ENCODE peak calls at places on chromosomes 11 and 22, in five cellular contexts. One of them, this sample, is unnamed.

GRCh38 chr11:61699737-61700160 is 19.6 kb downstream of the DAGLA start:
- DNase-seq in progenitor cell of endocrine pancreas: no peak
- DNase-seq in tibial artery: no peak
- DNase-seq in CD4-positive, alpha-beta T cell: no peak
- DNase-seq in AG10803: no peak
- DNase-seq in this sample: no peak

GRCh38 chr11:119338946-119339580 is 1.6 kb downstream of the C1QTNF5 start:
- DNase-seq in tibial artery: no peak
- DNase-seq in CD4-positive, alpha-beta T cell: no peak
- DNase-seq in AG10803: no peak
- DNase-seq in progenitor cell of endocrine pancreas: no peak
- DNase-seq in this sample: no peak

GRCh38 chr11:70424765-70425164 is 26.4 kb downstream of the CTTN start:
- DNase-seq in progenitor cell of endocrine pancreas: no peak
- DNase-seq in AG10803: no peak
- DNase-seq in CD4-positive, alpha-beta T cell: no peak
- DNase-seq in tibial artery: no peak
- DNase-seq in this sample: no peak

GRCh38 chr11:112958670-112959069 is 2.5 kb upstream of the NCAM1 start:
- DNase-seq in progenitor cell of endocrine pancreas: no peak
- DNase-seq in CD4-positive, alpha-beta T cell: no peak
- DNase-seq in tibial artery: no peak
- DNase-seq in AG10803: peak
- DNase-seq in this sample: no peak

GRCh38 chr22:49997221-49997599 is 15.4 kb downstream of the IL17REL start:
- DNase-seq in CD4-positive, alpha-beta T cell: no peak
- DNase-seq in AG10803: no peak
- DNase-seq in progenitor cell of endocrine pancreas: peak
- DNase-seq in tibial artery: peak
- DNase-seq in this sample: no peak

GRCh38 chr11:117743121-117743815 is 53.7 kb downstream of the DSCAML1 start:
- DNase-seq in CD4-positive, alpha-beta T cell: no peak
- DNase-seq in tibial artery: no peak
- DNase-seq in AG10803: no peak
- DNase-seq in progenitor cell of endocrine pancreas: no peak
- DNase-seq in this sample: no peak

GRCh38 chr11:62854825-62855570 is 15.6 kb upstream of the WDR74 start:
- DNase-seq in progenitor cell of endocrine pancreas: no peak
- DNase-seq in CD4-positive, alpha-beta T cell: no peak
- DNase-seq in AG10803: no peak
- DNase-seq in tibial artery: no peak
- DNase-seq in this sample: no peak

GRCh38 chr11:109184376-109184775 is 237.6 kb upstream of the C11orf87 start:
- DNase-seq in progenitor cell of endocrine pancreas: no peak
- DNase-seq in CD4-positive, alpha-beta T cell: no peak
- DNase-seq in tibial artery: no peak
- DNase-seq in AG10803: no peak
- DNase-seq in this sample: no peak

GRCh38 chr11:62269654-62270278 is at the start of gene SCGB2A2:
- DNase-seq in CD4-positive, alpha-beta T cell: no peak
- DNase-seq in AG10803: no peak
- DNase-seq in progenitor cell of endocrine pancreas: no peak
- DNase-seq in tibial artery: no peak
- DNase-seq in this sample: no peak

GRCh38 chr11:97743205-97743742 is 1277.5 kb upstream of the CNTN5 start:
- DNase-seq in progenitor cell of endocrine pancreas: no peak
- DNase-seq in AG10803: no peak
- DNase-seq in tibial artery: no peak
- DNase-seq in CD4-positive, alpha-beta T cell: no peak
- DNase-seq in this sample: no peak

GRCh38 chr11:105741488-105742020 is 131.7 kb downstream of the GRIA4 start:
- DNase-seq in progenitor cell of endocrine pancreas: no peak
- DNase-seq in tibial artery: no peak
- DNase-seq in AG10803: no peak
- DNase-seq in CD4-positive, alpha-beta T cell: no peak
- DNase-seq in this sample: no peak

GRCh38 chr11:118975771-118976709 is 4.5 kb downstream of the FOXR1 start:
- DNase-seq in progenitor cell of endocrine pancreas: no peak
- DNase-seq in tibial artery: no peak
- DNase-seq in CD4-positive, alpha-beta T cell: no peak
- DNase-seq in AG10803: peak
- DNase-seq in this sample: no peak

GRCh38 chr11:128625766-128626165 is 38.4 kb upstream of the ETS1 start:
- DNase-seq in AG10803: no peak
- DNase-seq in progenitor cell of endocrine pancreas: no peak
- DNase-seq in CD4-positive, alpha-beta T cell: no peak
- DNase-seq in tibial artery: no peak
- DNase-seq in this sample: no peak

GRCh38 chr11:115930886-115931537 is 426.8 kb upstream of the CADM1 start:
- DNase-seq in progenitor cell of endocrine pancreas: no peak
- DNase-seq in CD4-positive, alpha-beta T cell: no peak
- DNase-seq in tibial artery: no peak
- DNase-seq in AG10803: no peak
- DNase-seq in this sample: no peak

GRCh38 chr11:92284558-92284957 is 59.9 kb downstream of the FAT3 start:
- DNase-seq in progenitor cell of endocrine pancreas: no peak
- DNase-seq in tibial artery: no peak
- DNase-seq in CD4-positive, alpha-beta T cell: no peak
- DNase-seq in AG10803: no peak
- DNase-seq in this sample: no peak

GRCh38 chr11:369336-370018 is at the start of gene B4GALNT4:
- DNase-seq in CD4-positive, alpha-beta T cell: peak
- DNase-seq in progenitor cell of endocrine pancreas: no peak
- DNase-seq in tibial artery: no peak
- DNase-seq in AG10803: no peak
- DNase-seq in this sample: no peak

GRCh38 chr11:12689029-12689755 is 15.0 kb downstream of the TEAD1 start:
- DNase-seq in progenitor cell of endocrine pancreas: no peak
- DNase-seq in tibial artery: no peak
- DNase-seq in CD4-positive, alpha-beta T cell: no peak
- DNase-seq in AG10803: no peak
- DNase-seq in this sample: no peak

GRCh38 chr22:49027122-49027670 is 800.5 kb downstream of the BRD1 start:
- DNase-seq in AG10803: no peak
- DNase-seq in progenitor cell of endocrine pancreas: no peak
- DNase-seq in CD4-positive, alpha-beta T cell: no peak
- DNase-seq in tibial artery: no peak
- DNase-seq in this sample: no peak

GRCh38 chr11:13207665-13208594 is 69.7 kb upstream of the BMAL1 start:
- DNase-seq in CD4-positive, alpha-beta T cell: no peak
- DNase-seq in progenitor cell of endocrine pancreas: no peak
- DNase-seq in tibial artery: peak
- DNase-seq in AG10803: peak
- DNase-seq in this sample: no peak

GRCh38 chr11:108588287-108588686 is 5.3 kb downstream of the EXPH5 start:
- DNase-seq in AG10803: no peak
- DNase-seq in CD4-positive, alpha-beta T cell: no peak
- DNase-seq in tibial artery: no peak
- DNase-seq in progenitor cell of endocrine pancreas: no peak
- DNase-seq in this sample: no peak

GRCh38 chr22:30422481-30423295 is 2.9 kb upstream of the MTFP1 start:
- DNase-seq in progenitor cell of endocrine pancreas: no peak
- DNase-seq in tibial artery: peak
- DNase-seq in AG10803: peak
- DNase-seq in CD4-positive, alpha-beta T cell: no peak
- DNase-seq in this sample: no peak

GRCh38 chr11:35305670-35306382 is 113.5 kb downstream of the SLC1A2 start:
- DNase-seq in AG10803: peak
- DNase-seq in CD4-positive, alpha-beta T cell: peak
- DNase-seq in progenitor cell of endocrine pancreas: no peak
- DNase-seq in tibial artery: no peak
- DNase-seq in this sample: no peak

GRCh38 chr11:356610-357009 is 12.7 kb upstream of the B4GALNT4 start:
- DNase-seq in CD4-positive, alpha-beta T cell: no peak
- DNase-seq in tibial artery: no peak
- DNase-seq in AG10803: no peak
- DNase-seq in progenitor cell of endocrine pancreas: no peak
- DNase-seq in this sample: no peak

GRCh38 chr11:2459016-2459725 is 14.4 kb downstream of the KCNQ1 start:
- DNase-seq in AG10803: no peak
- DNase-seq in tibial artery: no peak
- DNase-seq in CD4-positive, alpha-beta T cell: no peak
- DNase-seq in progenitor cell of endocrine pancreas: no peak
- DNase-seq in this sample: no peak

GRCh38 chr22:19149047-19149883 is 827 bp downstream of the GSC2 start:
- DNase-seq in AG10803: no peak
- DNase-seq in CD4-positive, alpha-beta T cell: peak
- DNase-seq in progenitor cell of endocrine pancreas: no peak
- DNase-seq in tibial artery: no peak
- DNase-seq in this sample: no peak

GRCh38 chr22:19889951-19890350 is 35.3 kb upstream of the GNB1L start:
- DNase-seq in AG10803: no peak
- DNase-seq in progenitor cell of endocrine pancreas: no peak
- DNase-seq in CD4-positive, alpha-beta T cell: peak
- DNase-seq in tibial artery: no peak
- DNase-seq in this sample: no peak

GRCh38 chr11:13942908-13943505 is 19.5 kb upstream of the SPON1 start:
- DNase-seq in tibial artery: no peak
- DNase-seq in CD4-positive, alpha-beta T cell: no peak
- DNase-seq in progenitor cell of endocrine pancreas: no peak
- DNase-seq in AG10803: peak
- DNase-seq in this sample: no peak

GRCh38 chr11:42170601-42171000 is 711.1 kb upstream of the LRRC4C start:
- DNase-seq in progenitor cell of endocrine pancreas: no peak
- DNase-seq in CD4-positive, alpha-beta T cell: no peak
- DNase-seq in AG10803: peak
- DNase-seq in tibial artery: no peak
- DNase-seq in this sample: no peak

GRCh38 chr11:93728792-93729128 is 12.5 kb downstream of the TAF1D start:
- DNase-seq in progenitor cell of endocrine pancreas: no peak
- DNase-seq in CD4-positive, alpha-beta T cell: no peak
- DNase-seq in AG10803: no peak
- DNase-seq in tibial artery: no peak
- DNase-seq in this sample: no peak

GRCh38 chr11:95711162-95711944 is 78.2 kb downstream of the FAM76B start:
- DNase-seq in AG10803: peak
- DNase-seq in CD4-positive, alpha-beta T cell: no peak
- DNase-seq in progenitor cell of endocrine pancreas: no peak
- DNase-seq in tibial artery: no peak
- DNase-seq in this sample: no peak

GRCh38 chr11:88175004-88175706 is at the start of gene RAB38:
- DNase-seq in progenitor cell of endocrine pancreas: peak
- DNase-seq in tibial artery: peak
- DNase-seq in AG10803: no peak
- DNase-seq in CD4-positive, alpha-beta T cell: no peak
- DNase-seq in this sample: no peak

GRCh38 chr11:57255618-57256017 is 18.6 kb upstream of the APLNR start:
- DNase-seq in AG10803: no peak
- DNase-seq in progenitor cell of endocrine pancreas: no peak
- DNase-seq in tibial artery: no peak
- DNase-seq in CD4-positive, alpha-beta T cell: no peak
- DNase-seq in this sample: no peak

GRCh38 chr11:67310246-67311050 is 7.1 kb downstream of the SSH3 start:
- DNase-seq in AG10803: no peak
- DNase-seq in CD4-positive, alpha-beta T cell: no peak
- DNase-seq in tibial artery: no peak
- DNase-seq in progenitor cell of endocrine pancreas: no peak
- DNase-seq in this sample: no peak

GRCh38 chr11:62713343-62713742 is 5.9 kb downstream of the GNG3 start:
- DNase-seq in CD4-positive, alpha-beta T cell: no peak
- DNase-seq in progenitor cell of endocrine pancreas: no peak
- DNase-seq in tibial artery: no peak
- DNase-seq in AG10803: no peak
- DNase-seq in this sample: no peak

GRCh38 chr22:37607010-37607911 is 1.4 kb upstream of the GGA1 start:
- DNase-seq in CD4-positive, alpha-beta T cell: peak
- DNase-seq in AG10803: peak
- DNase-seq in tibial artery: peak
- DNase-seq in progenitor cell of endocrine pancreas: peak
- DNase-seq in this sample: peak

GRCh38 chr11:129842138-129842537 is 26.5 kb downstream of the TMEM45B start:
- DNase-seq in tibial artery: no peak
- DNase-seq in progenitor cell of endocrine pancreas: no peak
- DNase-seq in CD4-positive, alpha-beta T cell: no peak
- DNase-seq in AG10803: no peak
- DNase-seq in this sample: no peak

DNA sequence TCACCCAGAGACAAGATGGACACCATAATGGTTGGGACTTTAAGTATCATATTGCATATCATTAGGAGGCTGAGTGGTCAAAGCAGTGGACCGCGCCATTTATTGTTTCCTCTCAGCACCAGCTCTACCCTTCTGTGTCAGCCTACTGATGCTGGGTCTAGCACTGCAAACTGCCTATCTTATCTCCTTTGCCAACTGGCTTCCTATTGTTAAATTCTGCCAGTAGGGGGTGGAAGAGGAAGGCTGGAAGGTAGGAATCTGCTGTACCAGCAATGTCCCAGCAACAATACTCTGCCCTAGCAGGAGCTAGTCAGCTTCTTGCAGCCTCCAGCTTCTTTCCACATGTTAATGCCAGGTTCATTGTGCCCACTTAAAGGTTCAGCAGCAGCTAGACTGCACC is 367.1 kb upstream of the PDGFD start:
- DNase-seq in progenitor cell of endocrine pancreas: no peak
- DNase-seq in tibial artery: no peak
- DNase-seq in CD4-positive, alpha-beta T cell: no peak
- DNase-seq in AG10803: no peak
- DNase-seq in this sample: no peak
- TF ChIP-seq CTCF in progenitor cell of endocrine pancreas: no peak
- TF ChIP-seq CTCF in tibial artery: no peak
- TF ChIP-seq CTCF in CD4-positive, alpha-beta T cell: peak
- TF ChIP-seq CTCF in AG10803: no peak
- TF ChIP-seq CTCF in this sample: no peak

GRCh38 chr11:101083334-101083733 is 46.3 kb downstream of the PGR start:
- DNase-seq in CD4-positive, alpha-beta T cell: no peak
- DNase-seq in AG10803: no peak
- DNase-seq in tibial artery: no peak
- DNase-seq in progenitor cell of endocrine pancreas: no peak
- DNase-seq in this sample: no peak
- TF ChIP-seq CTCF in CD4-positive, alpha-beta T cell: no peak
- TF ChIP-seq CTCF in AG10803: no peak
- TF ChIP-seq CTCF in tibial artery: no peak
- TF ChIP-seq CTCF in progenitor cell of endocrine pancreas: no peak
- TF ChIP-seq CTCF in this sample: no peak

GRCh38 chr22:39927544-39927943 is 26.7 kb downstream of the GRAP2 start:
- DNase-seq in AG10803: no peak
- DNase-seq in tibial artery: no peak
- DNase-seq in progenitor cell of endocrine pancreas: no peak
- DNase-seq in CD4-positive, alpha-beta T cell: no peak
- DNase-seq in this sample: no peak
- TF ChIP-seq CTCF in AG10803: no peak
- TF ChIP-seq CTCF in tibial artery: no peak
- TF ChIP-seq CTCF in progenitor cell of endocrine pancreas: peak
- TF ChIP-seq CTCF in CD4-positive, alpha-beta T cell: no peak
- TF ChIP-seq CTCF in this sample: no peak

DNA sequence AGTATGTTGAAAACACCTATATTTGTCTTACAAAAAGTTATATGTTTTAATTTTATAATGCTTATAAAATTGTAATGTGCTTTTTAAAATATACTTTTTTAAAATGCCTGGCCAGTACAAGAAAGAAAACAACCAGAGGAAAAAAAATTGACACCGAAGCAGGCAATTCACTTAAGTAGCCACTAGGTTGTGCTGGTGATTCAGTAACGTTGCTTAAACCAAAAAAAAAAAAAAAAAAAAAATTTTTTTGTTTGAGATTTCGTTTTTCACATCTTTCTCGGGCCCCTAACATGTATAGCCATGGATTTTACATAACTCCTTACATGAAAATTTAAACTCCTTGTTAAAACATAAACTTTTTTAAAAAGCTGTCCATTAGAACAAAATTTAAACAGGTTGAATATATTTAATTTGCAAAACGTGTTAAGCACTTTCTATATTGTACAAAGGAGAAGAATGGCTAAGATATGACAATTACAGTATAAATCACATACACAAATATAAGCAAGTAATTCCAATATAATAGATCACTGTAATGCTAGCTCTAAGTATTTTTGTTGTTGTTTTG is 9.2 kb downstream of the OR8B4 start:
- DNase-seq in progenitor cell of endocrine pancreas: no peak
- DNase-seq in CD4-positive, alpha-beta T cell: no peak
- DNase-seq in AG10803: peak
- DNase-seq in tibial artery: no peak
- DNase-seq in this sample: no peak
- TF ChIP-seq CTCF in progenitor cell of endocrine pancreas: peak
- TF ChIP-seq CTCF in CD4-positive, alpha-beta T cell: peak
- TF ChIP-seq CTCF in AG10803: peak
- TF ChIP-seq CTCF in tibial artery: no peak
- TF ChIP-seq CTCF in this sample: no peak